ENCODE peak calls at places on chromosome 20, in four cellular contexts. M, E, V and L are unnamed samples.

GRCh38 chr20:33686984-33687366 is 790 bp upstream of the E2F1 start:
- DNase-seq in V (no peak), E (no peak), M (no peak), L (no peak)

GRCh38 chr20:21100590-21101452 is 5.3 kb downstream of the LINC00237 start:
- DNase-seq in M (peak), V (no peak), E (no peak), L (no peak)

GRCh38 chr20:46269372-46269771 is 38.9 kb downstream of the CDH22 start:
- DNase-seq in M (no peak), V (no peak), E (no peak), L (no peak)

GRCh38 chr20:41664584-41664983 is 46.4 kb upstream of the CHD6 start:
- DNase-seq in E (no peak), V (no peak), M (no peak), L (peak)

GRCh38 chr20:22974354-22974753 is 60.8 kb upstream of the SSTR4 start:
- DNase-seq in V (no peak), M (no peak), E (no peak), L (peak)

GRCh38 chr20:38023181-38024085 is 9.8 kb downstream of the TTI1 start:
- DNase-seq in M (no peak), V (no peak), E (no peak), L (no peak)

GRCh38 chr20:57400821-57401564 is 9.8 kb downstream of the RBM38 start:
- DNase-seq in M (no peak), V (no peak), E (no peak), L (no peak)

GRCh38 chr20:51531141-51531710 is 11.3 kb downstream of the NFATC2 start:
- DNase-seq in M (no peak), E (peak), V (peak), L (no peak)

GRCh38 chr20:49278817-49279676 is 1.2 kb upstream of the ZNFX1 start:
- DNase-seq in M (no peak), V (peak), E (peak), L (peak)

GRCh38 chr20:57698867-57699275 is 10.9 kb downstream of the PMEPA1 start:
- DNase-seq in V (no peak), E (no peak), M (no peak), L (no peak)

GRCh38 chr20:40562031-40562430 is 127.0 kb downstream of the MAFB start:
- DNase-seq in M (no peak), V (no peak), E (no peak), L (no peak)

GRCh38 chr20:24134284-24134683 is 145.7 kb upstream of the GGTLC1 start:
- DNase-seq in E (no peak), M (peak), V (no peak), L (no peak)

GRCh38 chr20:1569417-1569861 is 11.9 kb upstream of the SIRPD start:
- DNase-seq in V (no peak), E (no peak), M (no peak), L (peak)

GRCh38 chr20:63328026-63328700 is 33.0 kb downstream of the CHRNA4 start:
- DNase-seq in E (no peak), M (no peak), V (no peak), L (no peak)

GRCh38 chr20:35312348-35312747 is 20.1 kb upstream of the FAM83C start:
- DNase-seq in E (no peak), V (no peak), M (no peak), L (no peak)

GRCh38 chr20:32664352-32665159 is 9.2 kb downstream of the C20orf203 start:
- DNase-seq in M (no peak), E (no peak), V (no peak), L (no peak)

GRCh38 chr20:11376998-11377397 is 540.7 kb upstream of the BTBD3 start:
- DNase-seq in M (no peak), E (no peak), V (no peak), L (peak)

GRCh38 chr20:35216541-35216940 is 9.9 kb upstream of the MMP24 start:
- DNase-seq in M (no peak), V (no peak), E (no peak), L (no peak)

GRCh38 chr20:370977-371754 is 9.4 kb upstream of the TRIB3 start:
- DNase-seq in E (no peak), M (no peak), V (no peak), L (no peak)

GRCh38 chr20:31418307-31418706 is 12.3 kb upstream of the DEFB121 start:
- DNase-seq in V (no peak), E (no peak), M (no peak), L (no peak)

GRCh38 chr20:53828673-53829085 is 235.0 kb upstream of the ZNF217 start:
- DNase-seq in M (no peak), E (no peak), V (no peak), L (peak)

GRCh38 chr20:9359561-9360308 is 154.7 kb upstream of the LAMP5 start:
- DNase-seq in E (no peak), M (peak), V (no peak), L (peak)

GRCh38 chr20:62977613-62978558 is 25.4 kb downstream of the SLC17A9 start:
- DNase-seq in E (peak), M (no peak), V (peak), L (peak)

GRCh38 chr20:20685635-20686034 is 26.8 kb downstream of the RALGAPA2 start:
- DNase-seq in M (no peak), E (no peak), V (no peak), L (no peak)

GRCh38 chr20:31607640-31608255 is 2.7 kb downstream of the ID1 start:
- DNase-seq in M (no peak), V (no peak), E (no peak), L (no peak)

GRCh38 chr20:36950432-36951197 is 893 bp downstream of the SAMHD1 start:
- DNase-seq in M (peak), V (peak), E (no peak), L (peak)

GRCh38 chr20:634526-634925 is 18.5 kb downstream of the SRXN1 start:
- DNase-seq in V (no peak), E (no peak), M (peak), L (no peak)